ENCODE peak calls at places on chromosomes 1 and 21, in seven cellular contexts. O, Q, W, G, S, J and Z are unnamed samples.

GRCh38 chr21:45790427-45790826 is 146.9 kb downstream of the PCBP3 start:
- DNase-seq in O (no peak), Q (no peak), W (no peak), G (no peak), S (no peak), J (no peak), Z (no peak)

GRCh38 chr21:34811368-34811767 is 142.6 kb downstream of the CLIC6 start:
- DNase-seq in O (no peak), Q (no peak), W (no peak), G (no peak), S (no peak), J (no peak), Z (no peak)

GRCh38 chr1:82778612-82779011 is 977.9 kb downstream of the ADGRL2 start:
- DNase-seq in O (peak), Q (no peak), W (no peak), G (no peak), S (no peak), J (no peak), Z (no peak)

GRCh38 chr1:42765832-42766722 is 751 bp downstream of the P3H1 start:
- DNase-seq in O (peak), Q (no peak), W (peak), G (peak), S (peak), J (peak), Z (peak)

GRCh38 chr1:7991504-7992440 is 30.3 kb downstream of the PARK7 start:
- DNase-seq in O (no peak), Q (no peak), W (no peak), G (no peak), S (no peak), J (no peak), Z (no peak)

GRCh38 chr1:224067621-224068457 is 46.1 kb upstream of the FBXO28 start:
- DNase-seq in O (no peak), Q (no peak), W (no peak), G (no peak), S (no peak), J (no peak), Z (no peak)

GRCh38 chr1:6358757-6359567 is 34.6 kb downstream of the ACOT7 start:
- DNase-seq in O (peak), Q (no peak), W (peak), G (peak), S (peak), J (peak), Z (peak)

GRCh38 chr21:34614693-34615486 is at the start of gene RCAN1:
- DNase-seq in O (peak), Q (peak), W (peak), G (peak), S (peak), J (peak), Z (peak)

GRCh38 chr1:90728656-90729257 is 11.7 kb upstream of the BARHL2 start:
- DNase-seq in O (no peak), Q (no peak), W (no peak), G (no peak), S (no peak), J (no peak), Z (no peak)

GRCh38 chr1:102837551-102837950 is 270.8 kb downstream of the COL11A1 start:
- DNase-seq in O (no peak), Q (no peak), W (no peak), G (no peak), S (no peak), J (no peak), Z (no peak)

GRCh38 chr1:109084563-109085517 is 5.7 kb upstream of the TMEM167B start:
- DNase-seq in O (no peak), Q (no peak), W (no peak), G (no peak), S (no peak), J (no peak), Z (no peak)

GRCh38 chr1:111193712-111194480 is 6.5 kb downstream of the DENND2D start:
- DNase-seq in O (no peak), Q (no peak), W (no peak), G (no peak), S (peak), J (no peak), Z (no peak)

GRCh38 chr1:98253145-98253544 is 332.3 kb upstream of the DPYD start:
- DNase-seq in O (no peak), Q (no peak), W (no peak), G (no peak), S (no peak), J (no peak), Z (no peak)

GRCh38 chr1:172663726-172664125 is 4.8 kb downstream of the FASLG start:
- DNase-seq in O (no peak), Q (no peak), W (no peak), G (no peak), S (no peak), J (no peak), Z (no peak)

GRCh38 chr1:153550827-153551512 is 1.9 kb upstream of the S100A3 start:
- DNase-seq in O (no peak), Q (no peak), W (no peak), G (no peak), S (no peak), J (no peak), Z (no peak)

GRCh38 chr1:19688041-19688842 is 23.6 kb downstream of the HTR6 start:
- DNase-seq in O (no peak), Q (no peak), W (no peak), G (no peak), S (no peak), J (peak), Z (no peak)

GRCh38 chr1:247908761-247909160 is 11.3 kb upstream of the OR2T8 start:
- DNase-seq in O (no peak), Q (no peak), W (no peak), G (no peak), S (no peak), J (no peak), Z (no peak)

GRCh38 chr21:16307256-16307655 is 577.5 kb downstream of the USP25 start:
- DNase-seq in O (no peak), Q (no peak), W (no peak), G (no peak), S (no peak), J (no peak), Z (no peak)

GRCh38 chr1:13952985-13953384 is 253.0 kb downstream of the PRDM2 start:
- DNase-seq in O (no peak), Q (no peak), W (no peak), G (no peak), S (no peak), J (no peak), Z (no peak)

GRCh38 chr1:67948155-67949075 is 102.0 kb downstream of the DIRAS3 start:
- DNase-seq in O (peak), Q (peak), W (no peak), G (no peak), S (no peak), J (no peak), Z (no peak)

GRCh38 chr1:12413664-12414410 is 184.0 kb downstream of the VPS13D start:
- DNase-seq in O (no peak), Q (no peak), W (no peak), G (no peak), S (no peak), J (no peak), Z (no peak)

GRCh38 chr1:247210386-247211117 is 38.7 kb upstream of the ZNF124 start:
- DNase-seq in O (peak), Q (peak), W (peak), G (peak), S (peak), J (peak), Z (peak)

GRCh38 chr1:225949041-225949440 is 8.0 kb upstream of the LEFTY2 start:
- DNase-seq in O (no peak), Q (no peak), W (no peak), G (no peak), S (no peak), J (no peak), Z (no peak)

GRCh38 chr1:53197301-53198205 is 929 bp downstream of the CPT2 start:
- DNase-seq in O (peak), Q (no peak), W (no peak), G (no peak), S (no peak), J (no peak), Z (no peak)

GRCh38 chr1:92833840-92834239 is 2.0 kb downstream of the RPL5 start:
- DNase-seq in O (no peak), Q (no peak), W (no peak), G (no peak), S (no peak), J (no peak), Z (no peak)

GRCh38 chr1:227927971-227928741 is 19.6 kb downstream of the WNT9A start:
- DNase-seq in O (no peak), Q (no peak), W (no peak), G (no peak), S (no peak), J (no peak), Z (no peak)

GRCh38 chr1:39395357-39395831 is 96.0 kb upstream of the BMP8A start:
- DNase-seq in O (peak), Q (peak), W (peak), G (peak), S (peak), J (no peak), Z (no peak)

GRCh38 chr1:46623733-46624695 is 7.4 kb upstream of the MOB3C start:
- DNase-seq in O (peak), Q (no peak), W (no peak), G (no peak), S (no peak), J (no peak), Z (no peak)

GRCh38 chr1:233905416-233906051 is 1.1 kb downstream of the SLC35F3 start:
- DNase-seq in O (no peak), Q (no peak), W (no peak), G (no peak), S (no peak), J (no peak), Z (no peak)

GRCh38 chr1:184945678-184946412 is 28.5 kb downstream of the NIBAN1 start:
- DNase-seq in O (peak), Q (no peak), W (no peak), G (no peak), S (no peak), J (no peak), Z (no peak)

GRCh38 chr1:117613969-117614865 is 8.4 kb downstream of the TENT5C start:
- DNase-seq in O (peak), Q (no peak), W (no peak), G (no peak), S (no peak), J (no peak), Z (no peak)

GRCh38 chr1:221667504-221667903 is 74.4 kb downstream of the DUSP10 start:
- DNase-seq in O (peak), Q (peak), W (peak), G (no peak), S (no peak), J (no peak), Z (no peak)

GRCh38 chr1:80050523-80050922 is 1044.0 kb upstream of the ADGRL4 start:
- DNase-seq in O (no peak), Q (no peak), W (no peak), G (no peak), S (no peak), J (no peak), Z (no peak)

GRCh38 chr1:219505886-219506285 is 107.0 kb downstream of the ZC3H11B start:
- DNase-seq in O (no peak), Q (no peak), W (no peak), G (no peak), S (no peak), J (no peak), Z (no peak)

GRCh38 chr1:1244192-1244811 is 2.2 kb downstream of the C1QTNF12 start:
- DNase-seq in O (no peak), Q (no peak), W (no peak), G (no peak), S (peak), J (no peak), Z (no peak)

GRCh38 chr1:70495370-70495769 is 84.3 kb downstream of the CTH start:
- DNase-seq in O (no peak), Q (no peak), W (no peak), G (no peak), S (no peak), J (no peak), Z (no peak)

GRCh38 chr1:234969011-234969441 is 159.6 kb downstream of the TOMM20 start:
- DNase-seq in O (no peak), Q (no peak), W (no peak), G (no peak), S (no peak), J (no peak), Z (no peak)

GRCh38 chr1:27882543-27882903 is 10.2 kb downstream of the THEMIS2 start:
- DNase-seq in O (no peak), Q (no peak), W (no peak), G (no peak), S (no peak), J (no peak), Z (no peak)

GRCh38 chr21:38944903-38945302 is 139.2 kb downstream of the ETS2 start:
- DNase-seq in O (no peak), Q (no peak), W (no peak), G (no peak), S (no peak), J (no peak), Z (no peak)